ENCODE peak calls at places on chromosomes 12 and 14, in eight cellular contexts. Y, M, N, V, K, U, R and G are unnamed samples.

GRCh38 chr14:57816568-57817284 is 49.2 kb downstream of the SLC35F4 start:
- DNase-seq in Y (no peak), U (no peak), M (no peak), N (no peak), V (no peak), K (no peak), R (no peak), G (no peak)

GRCh38 chr12:22876262-22876661 is 251.3 kb downstream of the ETNK1 start:
- DNase-seq in N (no peak), M (no peak), U (no peak), R (no peak), K (no peak), Y (no peak), V (no peak), G (no peak)

GRCh38 chr12:46702581-46703344 is 123.0 kb downstream of the SLC38A4 start:
- DNase-seq in M (peak), N (no peak), V (no peak), K (no peak), R (no peak), Y (no peak), U (no peak), G (no peak)

GRCh38 chr12:59431266-59431665 is 164.6 kb upstream of the SLC16A7 start:
- DNase-seq in K (no peak), N (peak), M (peak), R (no peak), V (no peak), Y (no peak), U (no peak), G (no peak)

GRCh38 chr14:64541261-64541970 is 875 bp downstream of the HSPA2 start:
- DNase-seq in U (peak), V (peak), Y (no peak), M (no peak), R (no peak), N (peak), K (peak), G (no peak)

GRCh38 chr14:104973215-104974145 is 4.7 kb downstream of the AHNAK2 start:
- DNase-seq in V (peak), M (peak), K (peak), U (peak), R (peak), Y (no peak), N (peak), G (peak)

GRCh38 chr12:112855375-112855774 is 51.4 kb upstream of the OAS1 start:
- DNase-seq in Y (no peak), M (no peak), K (no peak), V (no peak), N (no peak), R (peak), U (no peak), G (peak)

GRCh38 chr12:118330421-118331018 is 42.2 kb downstream of the TAOK3 start:
- DNase-seq in V (no peak), R (no peak), M (peak), N (peak), Y (no peak), K (peak), U (no peak), G (no peak)

GRCh38 chr14:20671597-20672283 is 12.6 kb upstream of the RNASE4 start:
- DNase-seq in M (peak), K (no peak), N (peak), V (no peak), U (no peak), R (no peak), Y (no peak), G (no peak)

GRCh38 chr14:20668969-20669368 is 15.4 kb upstream of the RNASE4 start:
- DNase-seq in U (no peak), M (no peak), Y (no peak), V (no peak), K (no peak), N (no peak), R (no peak), G (no peak)

GRCh38 chr14:20662968-20663731 is 21.2 kb upstream of the RNASE4 start:
- DNase-seq in K (peak), R (peak), U (peak), V (peak), M (peak), N (peak), Y (peak), G (no peak)

GRCh38 chr14:20667957-20668356 is 16.4 kb upstream of the RNASE4 start:
- DNase-seq in V (no peak), U (no peak), N (no peak), M (no peak), Y (no peak), K (no peak), R (no peak), G (no peak)
- TF ChIP-seq POLR2A in V (no peak), U (no peak), N (no peak), M (no peak), Y (no peak), K (no peak), R (no peak), G (no peak)

DNA sequence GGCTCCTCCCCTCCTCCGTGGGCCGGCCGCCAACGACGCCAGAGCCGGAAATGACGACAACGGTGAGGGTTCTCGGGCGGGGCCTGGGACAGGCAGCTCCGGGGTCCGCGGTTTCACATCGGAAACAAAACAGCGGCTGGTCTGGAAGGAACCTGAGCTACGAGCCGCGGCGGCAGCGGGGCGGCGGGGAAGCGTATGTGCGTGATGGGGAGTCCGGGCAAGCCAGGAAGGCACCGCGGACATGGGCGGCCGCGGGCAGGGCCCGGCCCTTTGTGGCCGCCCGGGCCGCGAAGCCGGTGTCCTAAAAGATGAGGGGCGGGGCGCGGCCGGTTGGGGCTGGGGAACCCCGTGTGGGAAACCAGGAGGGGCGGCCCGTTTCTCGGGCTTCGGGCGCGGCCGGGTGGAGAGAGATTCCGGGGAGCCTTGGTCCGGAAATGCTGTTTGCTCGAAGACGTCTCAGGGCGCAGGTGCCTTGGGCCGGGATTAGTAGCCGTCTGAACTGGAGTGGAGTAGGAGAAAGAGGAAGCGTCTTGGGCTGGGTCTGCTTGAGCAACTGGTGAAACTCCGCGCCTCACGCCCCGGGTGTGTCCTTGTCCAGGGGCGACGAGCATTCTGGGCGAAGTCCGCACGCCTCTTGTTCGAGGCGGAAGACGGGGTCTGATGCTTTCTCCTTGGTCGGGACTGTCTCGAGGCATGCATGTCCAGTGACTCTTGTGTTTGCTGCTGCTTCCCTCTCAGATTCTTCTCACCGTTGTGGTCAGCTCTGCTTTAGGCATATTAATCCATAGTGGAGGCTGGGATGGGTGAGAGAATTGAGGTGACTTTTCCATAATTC is at the start of gene PSEN1:
- DNase-seq in R (peak), V (peak), N (peak), M (peak), Y (peak), K (peak), U (peak), G (peak)
- TF ChIP-seq POLR2A in R (peak), V (no peak), N (peak), M (peak), Y (peak), K (peak), U (peak), G (peak)

DNA sequence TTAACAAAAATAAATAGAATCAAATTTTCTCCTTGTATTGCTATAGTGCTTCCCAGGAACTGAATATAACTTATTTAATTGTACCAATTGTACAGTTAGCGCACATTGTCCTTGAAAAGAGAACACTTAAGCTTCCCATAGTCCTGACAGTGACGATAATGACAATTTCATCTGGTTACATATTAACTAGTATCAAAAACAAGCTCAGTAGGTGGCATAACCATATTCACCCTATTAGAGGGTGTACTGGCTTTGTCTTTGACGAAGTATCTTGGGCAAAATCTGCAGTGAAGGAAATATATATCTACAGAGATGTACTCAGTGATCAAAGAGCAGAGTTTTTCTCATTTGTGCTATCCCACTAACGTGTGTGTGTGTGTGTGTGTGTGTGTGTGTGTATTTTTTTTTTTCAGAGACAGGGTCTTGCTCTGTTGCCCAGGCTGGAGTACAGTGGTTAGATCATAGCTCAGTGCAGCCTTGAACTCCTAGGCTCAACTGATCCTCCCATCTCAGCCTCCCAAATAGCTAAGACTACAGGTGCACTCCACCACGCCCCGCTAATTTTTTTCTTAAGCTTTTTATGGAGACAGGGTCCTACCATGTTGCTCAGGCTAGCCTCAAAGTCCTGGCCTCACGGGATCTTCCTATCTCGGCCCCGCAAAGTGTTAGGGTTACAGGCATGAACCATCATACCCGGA is 4.9 kb upstream of the A2M start:
- DNase-seq in N (no peak), R (no peak), K (no peak), M (no peak), U (no peak), Y (no peak), V (no peak), G (no peak)
- TF ChIP-seq POLR2A in N (no peak), R (no peak), K (no peak), M (no peak), U (no peak), Y (no peak), V (no peak), G (no peak)

GRCh38 chr12:20309504-20310148 is 58.7 kb upstream of the PDE3A start:
- DNase-seq in N (no peak), U (no peak), K (no peak), R (no peak), Y (no peak), M (no peak), V (no peak), G (no peak)

GRCh38 chr12:20300457-20300856 is 67.9 kb upstream of the PDE3A start:
- DNase-seq in U (no peak), K (peak), V (no peak), R (no peak), N (no peak), M (no peak), Y (no peak), G (no peak)

GRCh38 chr12:20305470-20305869 is 62.9 kb upstream of the PDE3A start:
- DNase-seq in U (no peak), K (no peak), N (peak), Y (no peak), R (no peak), V (no peak), M (peak), G (no peak)
- TF ChIP-seq POLR2A in U (no peak), K (no peak), N (no peak), Y (no peak), R (no peak), V (no peak), M (no peak), G (no peak)

DNA sequence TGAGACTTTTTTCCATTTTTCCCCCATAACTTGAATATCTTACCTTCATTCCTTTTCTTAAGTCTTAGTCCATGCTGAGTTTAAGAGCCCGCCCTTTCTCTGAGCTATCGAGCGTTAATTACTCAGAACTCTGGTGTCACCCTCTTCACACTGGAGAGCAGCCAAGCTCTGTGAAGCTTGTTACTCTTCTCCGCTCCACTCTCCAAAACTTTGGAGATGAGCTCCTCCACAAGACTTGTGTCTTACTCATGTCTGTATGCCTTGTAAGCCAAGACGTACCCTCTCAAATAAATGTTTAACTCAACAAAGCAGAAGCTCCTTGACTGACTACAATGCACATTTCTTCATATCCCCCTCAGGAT is 54.7 kb downstream of the DICER1 start:
- DNase-seq in R (no peak), V (no peak), U (peak), K (no peak), N (no peak), M (no peak), Y (no peak), G (no peak)
- TF ChIP-seq POLR2A in R (no peak), V (no peak), U (no peak), K (no peak), N (no peak), M (no peak), Y (no peak), G (no peak)

GRCh38 chr12:89516633-89517032 is 8.0 kb downstream of the GALNT4 start:
- DNase-seq in N (no peak), K (no peak), Y (no peak), M (no peak), U (no peak), V (no peak), R (no peak), G (no peak)

GRCh38 chr12:89521348-89522238 is 3.0 kb downstream of the GALNT4 start:
- DNase-seq in Y (no peak), M (peak), V (no peak), R (no peak), U (no peak), K (no peak), N (peak), G (no peak)

GRCh38 chr12:89514751-89515150 is 9.8 kb downstream of the GALNT4 start:
- DNase-seq in K (no peak), R (no peak), N (no peak), Y (no peak), U (no peak), M (no peak), V (no peak), G (no peak)

GRCh38 chr12:89513544-89513943 is 11.1 kb downstream of the GALNT4 start:
- DNase-seq in U (no peak), M (no peak), K (no peak), R (no peak), Y (no peak), V (no peak), N (no peak), G (no peak)

DNA sequence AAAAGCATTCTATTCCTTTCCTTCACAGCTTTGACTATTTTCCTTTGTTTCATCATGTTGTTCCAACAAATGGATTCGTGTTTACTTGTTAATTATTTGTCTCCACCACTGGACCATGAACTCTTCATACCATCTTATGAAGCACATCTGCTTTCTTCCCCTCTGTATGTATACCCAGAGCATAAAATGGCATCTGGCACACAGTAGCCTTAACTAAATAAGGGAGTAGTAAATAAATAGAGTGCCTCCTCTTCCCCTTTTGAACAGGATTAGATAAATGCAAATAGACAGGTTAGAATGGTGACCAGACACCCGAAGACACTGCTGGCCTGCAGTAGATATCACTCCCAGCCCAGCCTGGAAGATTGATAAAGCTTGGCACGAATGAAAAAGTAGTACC is 6.9 kb downstream of the GALNT4 start:
- DNase-seq in U (no peak), K (no peak), V (no peak), N (no peak), M (no peak), Y (no peak), R (no peak), G (no peak)
- TF ChIP-seq POLR2A in U (no peak), K (no peak), V (no peak), N (no peak), M (no peak), Y (no peak), R (no peak), G (no peak)